ENCODE peak calls at places on chromosomes 7 and 10, in ten cellular contexts. One of them, this sample, is unnamed. For H3K4me1 and H3K36me3, the result is how much of the 10 kb centered on the place peaks cover.

GRCh38 chr10:116833986-116834760 is 15.1 kb upstream of the ENO4 start:
- DNase-seq in H1: no peak
- DNase-seq in effector memory CD4-positive, alpha-beta T cell: no peak
- DNase-seq in adrenal gland: no peak
- DNase-seq in thoracic aorta: no peak
- DNase-seq in neuronal stem cell: peak
- DNase-seq in transverse colon: no peak
- DNase-seq in upper lobe of right lung: no peak
- DNase-seq in tibial artery: no peak
- DNase-seq in CD8-positive, alpha-beta T cell: no peak
- DNase-seq in this sample: no peak

GRCh38 chr7:106569500-106569929 is 91.4 kb downstream of the CCDC71L start:
- DNase-seq in H1: no peak
- DNase-seq in effector memory CD4-positive, alpha-beta T cell: no peak
- DNase-seq in adrenal gland: no peak
- DNase-seq in thoracic aorta: no peak
- DNase-seq in neuronal stem cell: no peak
- DNase-seq in transverse colon: no peak
- DNase-seq in upper lobe of right lung: no peak
- DNase-seq in tibial artery: no peak
- DNase-seq in CD8-positive, alpha-beta T cell: no peak
- DNase-seq in this sample: no peak

GRCh38 chr7:71442492-71443196 is 310.7 kb downstream of the GALNT17 start:
- DNase-seq in H1: no peak
- DNase-seq in effector memory CD4-positive, alpha-beta T cell: no peak
- DNase-seq in adrenal gland: no peak
- DNase-seq in thoracic aorta: no peak
- DNase-seq in neuronal stem cell: no peak
- DNase-seq in transverse colon: no peak
- DNase-seq in upper lobe of right lung: no peak
- DNase-seq in tibial artery: no peak
- DNase-seq in CD8-positive, alpha-beta T cell: no peak
- DNase-seq in this sample: no peak

GRCh38 chr7:96521068-96521629 is 188.5 kb downstream of the SEM1 start:
- DNase-seq in H1: no peak
- DNase-seq in effector memory CD4-positive, alpha-beta T cell: no peak
- DNase-seq in adrenal gland: no peak
- DNase-seq in thoracic aorta: no peak
- DNase-seq in neuronal stem cell: no peak
- DNase-seq in transverse colon: no peak
- DNase-seq in upper lobe of right lung: no peak
- DNase-seq in tibial artery: no peak
- DNase-seq in CD8-positive, alpha-beta T cell: no peak
- DNase-seq in this sample: no peak

GRCh38 chr7:86477343-86477742 is 166.4 kb upstream of the GRM3 start:
- DNase-seq in H1: no peak
- DNase-seq in effector memory CD4-positive, alpha-beta T cell: no peak
- DNase-seq in adrenal gland: no peak
- DNase-seq in thoracic aorta: no peak
- DNase-seq in neuronal stem cell: no peak
- DNase-seq in transverse colon: no peak
- DNase-seq in upper lobe of right lung: no peak
- DNase-seq in tibial artery: no peak
- DNase-seq in CD8-positive, alpha-beta T cell: no peak
- DNase-seq in this sample: no peak

GRCh38 chr10:50917486-50917885 is 32.1 kb upstream of the A1CF start:
- DNase-seq in H1: no peak
- DNase-seq in effector memory CD4-positive, alpha-beta T cell: no peak
- DNase-seq in adrenal gland: no peak
- DNase-seq in thoracic aorta: no peak
- DNase-seq in neuronal stem cell: no peak
- DNase-seq in transverse colon: no peak
- DNase-seq in upper lobe of right lung: no peak
- DNase-seq in tibial artery: no peak
- DNase-seq in CD8-positive, alpha-beta T cell: no peak
- DNase-seq in this sample: no peak

GRCh38 chr10:106173838-106174237 is 990.7 kb downstream of the SORCS1 start:
- DNase-seq in H1: no peak
- DNase-seq in effector memory CD4-positive, alpha-beta T cell: no peak
- DNase-seq in adrenal gland: no peak
- DNase-seq in thoracic aorta: no peak
- DNase-seq in neuronal stem cell: no peak
- DNase-seq in transverse colon: no peak
- DNase-seq in upper lobe of right lung: no peak
- DNase-seq in tibial artery: no peak
- DNase-seq in CD8-positive, alpha-beta T cell: no peak
- DNase-seq in this sample: no peak

GRCh38 chr7:7977774-7978173 is 9.2 kb downstream of the GLCCI1 start:
- DNase-seq in H1: no peak
- DNase-seq in effector memory CD4-positive, alpha-beta T cell: no peak
- DNase-seq in adrenal gland: no peak
- DNase-seq in thoracic aorta: no peak
- DNase-seq in neuronal stem cell: no peak
- DNase-seq in transverse colon: no peak
- DNase-seq in upper lobe of right lung: no peak
- DNase-seq in tibial artery: no peak
- DNase-seq in CD8-positive, alpha-beta T cell: no peak
- DNase-seq in this sample: no peak

GRCh38 chr10:79024716-79025112 is 44.1 kb upstream of the ZMIZ1 start:
- DNase-seq in H1: no peak
- DNase-seq in effector memory CD4-positive, alpha-beta T cell: no peak
- DNase-seq in adrenal gland: no peak
- DNase-seq in thoracic aorta: no peak
- DNase-seq in neuronal stem cell: no peak
- DNase-seq in transverse colon: no peak
- DNase-seq in upper lobe of right lung: peak
- DNase-seq in tibial artery: no peak
- DNase-seq in CD8-positive, alpha-beta T cell: peak
- DNase-seq in this sample: no peak

GRCh38 chr10:21517134-21517982 is 8.1 kb downstream of the SKIDA1 start:
- DNase-seq in H1: no peak
- DNase-seq in effector memory CD4-positive, alpha-beta T cell: no peak
- DNase-seq in adrenal gland: peak
- DNase-seq in thoracic aorta: no peak
- DNase-seq in neuronal stem cell: no peak
- DNase-seq in transverse colon: no peak
- DNase-seq in upper lobe of right lung: peak
- DNase-seq in tibial artery: peak
- DNase-seq in CD8-positive, alpha-beta T cell: no peak
- DNase-seq in this sample: no peak

GRCh38 chr7:4650471-4651047 is 31.5 kb upstream of the FOXK1 start:
- DNase-seq in H1: no peak
- DNase-seq in effector memory CD4-positive, alpha-beta T cell: no peak
- DNase-seq in adrenal gland: peak
- DNase-seq in thoracic aorta: no peak
- DNase-seq in neuronal stem cell: peak
- DNase-seq in transverse colon: no peak
- DNase-seq in upper lobe of right lung: no peak
- DNase-seq in tibial artery: no peak
- DNase-seq in CD8-positive, alpha-beta T cell: no peak
- DNase-seq in this sample: no peak

GRCh38 chr10:119320981-119321380 is 113.6 kb downstream of the GRK5 start:
- DNase-seq in H1: no peak
- DNase-seq in effector memory CD4-positive, alpha-beta T cell: no peak
- DNase-seq in adrenal gland: no peak
- DNase-seq in thoracic aorta: no peak
- DNase-seq in neuronal stem cell: no peak
- DNase-seq in transverse colon: no peak
- DNase-seq in upper lobe of right lung: no peak
- DNase-seq in tibial artery: no peak
- DNase-seq in CD8-positive, alpha-beta T cell: no peak
- DNase-seq in this sample: no peak

GRCh38 chr10:119319161-119319919 is 112.0 kb downstream of the GRK5 start:
- DNase-seq in H1: no peak
- DNase-seq in effector memory CD4-positive, alpha-beta T cell: no peak
- DNase-seq in adrenal gland: no peak
- DNase-seq in thoracic aorta: no peak
- DNase-seq in neuronal stem cell: no peak
- DNase-seq in transverse colon: no peak
- DNase-seq in upper lobe of right lung: no peak
- DNase-seq in tibial artery: no peak
- DNase-seq in CD8-positive, alpha-beta T cell: no peak
- DNase-seq in this sample: no peak

GRCh38 chr10:119316729-119317097 is 109.3 kb downstream of the GRK5 start:
- DNase-seq in H1: no peak
- DNase-seq in effector memory CD4-positive, alpha-beta T cell: no peak
- DNase-seq in adrenal gland: peak
- DNase-seq in thoracic aorta: peak
- DNase-seq in neuronal stem cell: peak
- DNase-seq in transverse colon: no peak
- DNase-seq in upper lobe of right lung: no peak
- DNase-seq in tibial artery: no peak
- DNase-seq in CD8-positive, alpha-beta T cell: no peak
- DNase-seq in this sample: no peak

GRCh38 chr10:119319920-119320258 is 112.5 kb downstream of the GRK5 start:
- DNase-seq in H1: no peak
- DNase-seq in effector memory CD4-positive, alpha-beta T cell: no peak
- DNase-seq in adrenal gland: no peak
- DNase-seq in thoracic aorta: no peak
- DNase-seq in neuronal stem cell: no peak
- DNase-seq in transverse colon: no peak
- DNase-seq in upper lobe of right lung: no peak
- DNase-seq in tibial artery: no peak
- DNase-seq in CD8-positive, alpha-beta T cell: no peak
- DNase-seq in this sample: no peak

DNA sequence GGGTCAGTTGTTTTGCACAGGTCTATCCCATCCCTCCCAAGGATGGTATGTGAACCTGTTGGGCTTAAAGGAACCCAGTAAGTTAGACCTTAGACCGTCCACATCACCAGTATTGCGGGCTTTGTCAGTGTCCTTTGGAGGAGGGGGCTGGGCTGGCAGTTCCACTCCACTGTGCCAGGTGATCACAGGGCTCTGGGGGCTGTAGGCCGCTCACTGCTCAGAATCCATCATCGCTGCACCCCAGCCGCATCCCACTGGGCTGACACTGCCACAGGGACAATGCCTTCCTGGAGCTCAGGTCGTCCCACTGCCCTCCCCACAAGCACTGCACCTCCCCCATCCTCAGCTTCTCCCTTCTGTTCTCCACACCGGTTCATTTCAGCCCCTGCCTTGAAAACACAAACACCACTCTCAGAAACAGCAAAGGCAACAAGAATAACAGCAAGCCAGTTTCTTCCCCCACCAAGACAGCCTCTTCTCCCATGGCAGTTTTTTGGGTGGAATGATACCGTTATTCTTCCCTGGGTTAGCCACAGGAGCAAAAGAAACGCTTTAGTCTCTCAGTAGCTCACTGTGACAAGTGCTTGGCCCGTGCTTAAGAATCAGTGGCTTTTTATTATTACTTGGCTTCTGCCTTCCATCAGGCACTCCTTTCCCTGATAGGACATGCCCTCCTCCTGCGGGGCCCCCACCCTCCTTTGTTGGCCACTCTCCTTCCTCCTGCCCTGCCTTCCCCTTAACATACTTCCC is 111.2 kb downstream of the GRK5 start:
- DNase-seq in H1: no peak
- DNase-seq in effector memory CD4-positive, alpha-beta T cell: no peak
- DNase-seq in adrenal gland: no peak
- DNase-seq in thoracic aorta: no peak
- DNase-seq in neuronal stem cell: no peak
- DNase-seq in transverse colon: no peak
- DNase-seq in upper lobe of right lung: no peak
- DNase-seq in tibial artery: no peak
- DNase-seq in CD8-positive, alpha-beta T cell: no peak
- DNase-seq in this sample: no peak
- H3K4me1 ChIP-seq in H1: under half
- H3K4me1 ChIP-seq in effector memory CD4-positive, alpha-beta T cell: under half
- H3K4me1 ChIP-seq in adrenal gland: under half
- H3K4me1 ChIP-seq in thoracic aorta: half or more
- H3K4me1 ChIP-seq in neuronal stem cell: under half
- H3K4me1 ChIP-seq in transverse colon: under half
- H3K4me1 ChIP-seq in upper lobe of right lung: half or more
- H3K4me1 ChIP-seq in tibial artery: under half
- H3K4me1 ChIP-seq in CD8-positive, alpha-beta T cell: under half
- H3K4me1 ChIP-seq in this sample: under half

DNA sequence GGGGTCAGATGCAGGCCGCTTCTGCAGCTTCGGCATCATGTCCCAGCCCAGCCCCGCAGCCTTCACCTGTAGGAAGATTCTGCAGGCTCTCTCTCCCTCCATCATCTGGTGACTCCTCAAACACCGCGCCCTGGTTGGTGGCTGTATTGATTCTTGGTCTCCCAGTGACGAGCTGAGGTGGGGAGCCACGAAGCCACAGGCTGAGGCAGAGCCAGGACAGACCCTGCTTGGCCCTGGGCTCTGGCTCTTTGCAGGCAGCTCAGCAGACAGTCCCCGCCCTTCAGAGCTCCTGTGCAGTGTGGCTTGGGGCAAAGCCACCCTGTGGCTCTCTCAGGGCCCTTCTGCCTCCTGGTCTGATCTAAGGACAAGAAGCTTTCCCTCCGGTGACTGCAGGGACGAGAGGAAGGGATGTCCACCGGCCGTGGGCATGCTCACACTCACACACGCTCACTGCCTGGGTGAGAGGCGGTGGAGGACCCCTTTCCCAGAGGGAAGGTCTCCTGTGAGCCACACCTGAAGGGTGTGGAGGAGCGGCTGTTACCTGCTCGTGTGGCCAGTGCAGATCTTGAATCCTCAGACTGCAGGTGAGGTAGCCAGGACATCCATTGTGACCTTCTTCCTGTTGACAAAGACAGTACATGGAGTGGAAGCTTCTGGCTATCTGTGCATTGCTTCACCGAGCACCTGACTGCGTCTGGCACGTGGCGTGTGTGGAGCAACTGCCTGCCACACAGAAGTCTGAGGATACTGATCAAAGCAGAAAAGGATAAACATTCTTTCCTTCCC is 79.6 kb downstream of the INPP5A start:
- DNase-seq in H1: no peak
- DNase-seq in effector memory CD4-positive, alpha-beta T cell: no peak
- DNase-seq in adrenal gland: no peak
- DNase-seq in thoracic aorta: no peak
- DNase-seq in neuronal stem cell: no peak
- DNase-seq in transverse colon: no peak
- DNase-seq in upper lobe of right lung: no peak
- DNase-seq in tibial artery: no peak
- DNase-seq in CD8-positive, alpha-beta T cell: no peak
- DNase-seq in this sample: no peak
- H3K36me3 ChIP-seq in H1: under half
- H3K36me3 ChIP-seq in effector memory CD4-positive, alpha-beta T cell: under half
- H3K36me3 ChIP-seq in adrenal gland: under half
- H3K36me3 ChIP-seq in thoracic aorta: under half
- H3K36me3 ChIP-seq in neuronal stem cell: under half
- H3K36me3 ChIP-seq in transverse colon: under half
- H3K36me3 ChIP-seq in upper lobe of right lung: under half
- H3K36me3 ChIP-seq in tibial artery: under half
- H3K36me3 ChIP-seq in CD8-positive, alpha-beta T cell: under half
- H3K36me3 ChIP-seq in this sample: under half

GRCh38 chr10:110865804-110866482 is 5.8 kb upstream of the PDCD4 start:
- DNase-seq in H1: no peak
- DNase-seq in effector memory CD4-positive, alpha-beta T cell: no peak
- DNase-seq in adrenal gland: no peak
- DNase-seq in thoracic aorta: no peak
- DNase-seq in neuronal stem cell: no peak
- DNase-seq in transverse colon: no peak
- DNase-seq in upper lobe of right lung: no peak
- DNase-seq in tibial artery: no peak
- DNase-seq in CD8-positive, alpha-beta T cell: no peak
- DNase-seq in this sample: no peak
- H3K4me3 ChIP-seq in H1: no peak
- H3K4me3 ChIP-seq in effector memory CD4-positive, alpha-beta T cell: peak
- H3K4me3 ChIP-seq in adrenal gland: no peak
- H3K4me3 ChIP-seq in thoracic aorta: peak
- H3K4me3 ChIP-seq in neuronal stem cell: no peak
- H3K4me3 ChIP-seq in transverse colon: no peak
- H3K4me3 ChIP-seq in upper lobe of right lung: no peak
- H3K4me3 ChIP-seq in tibial artery: no peak
- H3K4me3 ChIP-seq in CD8-positive, alpha-beta T cell: peak
- H3K4me3 ChIP-seq in this sample: no peak

GRCh38 chr10:35423505-35424306 is 87.4 kb downstream of the CCNY start:
- DNase-seq in H1: no peak
- DNase-seq in effector memory CD4-positive, alpha-beta T cell: no peak
- DNase-seq in adrenal gland: no peak
- DNase-seq in thoracic aorta: no peak
- DNase-seq in neuronal stem cell: no peak
- DNase-seq in transverse colon: no peak
- DNase-seq in upper lobe of right lung: no peak
- DNase-seq in tibial artery: no peak
- DNase-seq in CD8-positive, alpha-beta T cell: no peak
- DNase-seq in this sample: no peak
- H3K4me1 ChIP-seq in H1: under half
- H3K4me1 ChIP-seq in effector memory CD4-positive, alpha-beta T cell: under half
- H3K4me1 ChIP-seq in adrenal gland: half or more
- H3K4me1 ChIP-seq in thoracic aorta: half or more
- H3K4me1 ChIP-seq in neuronal stem cell: half or more
- H3K4me1 ChIP-seq in transverse colon: under half
- H3K4me1 ChIP-seq in upper lobe of right lung: under half
- H3K4me1 ChIP-seq in tibial artery: under half
- H3K4me1 ChIP-seq in CD8-positive, alpha-beta T cell: under half
- H3K4me1 ChIP-seq in this sample: half or more

This sample was measured in gastrocnemius medialis.